ENCODE peak calls at places on chromosomes 6 and 20, in six cellular contexts. P is activated naive CD4-positive, alpha-beta T cell treated with anti-CD3 and anti-CD28 coated beads, Interleukin-2, amount 50 U/mL, for 16 hours; W is ureter; Z is AG08395; U is GM12864; C is mucosa of gallbladder. M is an unnamed sample.

GRCh38 chr6:90435207-90435899 is 138.7 kb upstream of the BACH2 start:
- DNase-seq in P (no peak), W (no peak), Z (no peak), U (no peak), C (no peak), M (no peak)

GRCh38 chr20:58137651-58138265 is 90.7 kb downstream of the ANKRD60 start:
- DNase-seq in P (no peak), W (peak), Z (no peak), U (no peak), C (no peak), M (peak)

GRCh38 chr6:154239392-154239791 is 117.2 kb downstream of the IPCEF1 start:
- DNase-seq in P (no peak), W (no peak), Z (no peak), U (no peak), C (no peak), M (no peak)

GRCh38 chr20:33811763-33812672 is 870 bp downstream of the CHMP4B start:
- DNase-seq in P (no peak), W (peak), Z (peak), U (no peak), C (peak), M (peak)

GRCh38 chr6:31204751-31205145 is 34.3 kb upstream of the POU5F1 start:
- DNase-seq in P (no peak), W (no peak), Z (peak), U (no peak), C (no peak), M (no peak)

GRCh38 chr20:53598140-53599038 is 4.8 kb upstream of the ZNF217 start:
- DNase-seq in P (no peak), W (peak), Z (no peak), U (no peak), C (no peak), M (peak)

GRCh38 chr20:20211274-20211987 is 156.5 kb upstream of the INSM1 start:
- DNase-seq in P (no peak), W (no peak), Z (peak), U (no peak), C (no peak), M (no peak)

GRCh38 chr6:8131265-8131897 is 29.0 kb upstream of the EEF1E1 start:
- DNase-seq in P (peak), W (peak), Z (peak), U (peak), C (peak), M (peak)

GRCh38 chr6:126904176-126904575 is 214.3 kb upstream of the RSPO3 start:
- DNase-seq in P (no peak), W (no peak), Z (no peak), U (no peak), C (no peak), M (no peak)

GRCh38 chr20:47557791-47558190 is 56.1 kb downstream of the NCOA3 start:
- DNase-seq in P (no peak), W (no peak), Z (no peak), U (no peak), C (no peak), M (no peak)

GRCh38 chr6:11232968-11233626 is 629 bp upstream of the NEDD9 start:
- DNase-seq in P (no peak), W (no peak), Z (peak), U (no peak), C (no peak), M (no peak)

GRCh38 chr6:32442243-32442667 is 2.6 kb downstream of the HLA-DRA start:
- DNase-seq in P (no peak), W (no peak), Z (no peak), U (no peak), C (no peak), M (no peak)

GRCh38 chr6:136927313-136927712 is 5.2 kb downstream of the SLC35D3 start:
- DNase-seq in P (peak), W (no peak), Z (peak), U (no peak), C (no peak), M (no peak)

GRCh38 chr20:50510706-50511401 is 671 bp downstream of the PTPN1 start:
- DNase-seq in P (peak), W (no peak), Z (no peak), U (no peak), C (no peak), M (no peak)

GRCh38 chr20:12748359-12748994 is 260.3 kb upstream of the SPTLC3 start:
- DNase-seq in P (no peak), W (no peak), Z (no peak), U (no peak), C (no peak), M (no peak)

GRCh38 chr6:31272856-31273626 is 1.1 kb upstream of the HLA-C start:
- DNase-seq in P (peak), W (no peak), Z (no peak), U (no peak), C (no peak), M (no peak)

GRCh38 chr6:78611886-78612480 is 255.4 kb upstream of the IRAK1BP1 start:
- DNase-seq in P (no peak), W (no peak), Z (peak), U (no peak), C (no peak), M (no peak)

GRCh38 chr20:29079769-29080690 is 2177.4 kb upstream of the DEFB115 start:
- DNase-seq in P (no peak), W (no peak), Z (no peak), U (no peak), C (no peak), M (peak)

GRCh38 chr6:31557443-31558317 is 10.3 kb downstream of the NFKBIL1 start:
- DNase-seq in P (no peak), W (no peak), Z (no peak), U (no peak), C (no peak), M (no peak)

GRCh38 chr20:8095648-8096572 is 36.2 kb upstream of the PLCB1 start:
- DNase-seq in P (no peak), W (no peak), Z (peak), U (no peak), C (no peak), M (no peak)

GRCh38 chr20:34542439-34542838 is 16.1 kb upstream of the MAP1LC3A start:
- DNase-seq in P (no peak), W (no peak), Z (no peak), U (no peak), C (no peak), M (no peak)

GRCh38 chr20:25227317-25227831 is 20.5 kb upstream of the PYGB start:
- DNase-seq in P (no peak), W (no peak), Z (peak), U (no peak), C (peak), M (no peak)

GRCh38 chr20:34365765-34366213 is 2.7 kb downstream of the ITCH start:
- DNase-seq in P (no peak), W (no peak), Z (no peak), U (peak), C (no peak), M (no peak)

GRCh38 chr20:58406422-58407001 is 17.5 kb downstream of the VAPB start:
- DNase-seq in P (no peak), W (no peak), Z (no peak), U (no peak), C (no peak), M (no peak)

GRCh38 chr20:49701313-49701731 is 12.4 kb downstream of the B4GALT5 start:
- DNase-seq in P (no peak), W (no peak), Z (no peak), U (no peak), C (no peak), M (no peak)

GRCh38 chr20:37198962-37199660 is 19.8 kb upstream of the MROH8 start:
- DNase-seq in P (no peak), W (no peak), Z (no peak), U (no peak), C (no peak), M (no peak)

M was measured in left lobe of liver.